ENCODE peak calls at places on chromosomes 3 and 15, in five cellular contexts. J is Peyer's patch, O is GM13976, G is stomach, R is thoracic aorta. A is an unnamed sample.

GRCh38 chr3:114272271-114272670 is 21.6 kb upstream of the TIGIT start:
- DNase-seq in R (no peak), J (no peak), G (no peak), O (no peak), A (no peak)

GRCh38 chr3:134087046-134087974 is 57.6 kb upstream of the SLCO2A1 start:
- DNase-seq in R (no peak), J (no peak), O (no peak), G (no peak), A (no peak)

GRCh38 chr3:57164217-57164605 is 942 bp downstream of the IL17RD start:
- DNase-seq in J (no peak), R (no peak), O (peak), G (peak), A (peak)

GRCh38 chr15:33292718-33293307 is 18.0 kb upstream of the RYR3 start:
- DNase-seq in R (no peak), G (peak), J (no peak), O (peak), A (no peak)

GRCh38 chr3:107794664-107795443 is 272.1 kb downstream of the BBX start:
- DNase-seq in G (no peak), R (no peak), O (no peak), J (no peak), A (no peak)

GRCh38 chr15:100737214-100737613 is 134.8 kb downstream of the ASB7 start:
- DNase-seq in O (no peak), R (no peak), J (no peak), G (no peak), A (no peak)

GRCh38 chr3:24365168-24365567 is 129.5 kb downstream of the THRB start:
- DNase-seq in G (peak), O (no peak), J (no peak), R (peak), A (no peak)

GRCh38 chr3:141276398-141276797 is 44.8 kb downstream of the PXYLP1 start:
- DNase-seq in J (no peak), O (no peak), G (no peak), R (no peak), A (no peak)

GRCh38 chr3:105752791-105753415 is 115.9 kb downstream of the CBLB start:
- DNase-seq in G (no peak), O (no peak), R (no peak), J (peak), A (no peak)

GRCh38 chr15:71705151-71705550 is 105.2 kb upstream of the NR2E3 start:
- DNase-seq in J (no peak), G (no peak), O (no peak), R (no peak), A (no peak)

GRCh38 chr3:160448845-160449659 is 534 bp downstream of the TRIM59 start:
- DNase-seq in G (no peak), O (peak), R (no peak), J (no peak), A (no peak)

GRCh38 chr3:64327039-64327804 is 102.0 kb upstream of the PRICKLE2 start:
- DNase-seq in R (no peak), G (no peak), J (no peak), O (no peak), A (no peak)

GRCh38 chr3:156792114-156792513 is 34.0 kb upstream of the LEKR1 start:
- DNase-seq in R (no peak), J (no peak), G (no peak), O (no peak), A (no peak)

GRCh38 chr3:52202384-52203077 is 4.6 kb downstream of the ALAS1 start:
- DNase-seq in G (no peak), R (no peak), J (no peak), O (no peak), A (no peak)

GRCh38 chr3:138344754-138345153 is 3.6 kb upstream of the MRAS start:
- DNase-seq in G (peak), J (no peak), O (no peak), R (no peak), A (no peak)

GRCh38 chr3:148873928-148874326 is 8.8 kb downstream of the CPA3 start:
- DNase-seq in G (no peak), O (no peak), R (no peak), J (no peak), A (no peak)

GRCh38 chr15:85810075-85810474 is 15.3 kb upstream of the KLHL25 start:
- DNase-seq in G (no peak), O (no peak), J (no peak), R (no peak), A (no peak)

GRCh38 chr3:66442254-66443249 is 58.3 kb downstream of the LRIG1 start:
- DNase-seq in G (peak), J (no peak), R (no peak), O (no peak), A (no peak)

GRCh38 chr15:31365655-31366127 is 39.1 kb downstream of the KLF13 start:
- DNase-seq in R (peak), O (peak), G (peak), J (peak), A (peak)
- TF ChIP-seq CTCF in R (peak), O (peak), G (peak), J (peak), A (no peak)

GRCh38 chr15:42578984-42579537 is 3.7 kb downstream of the STARD9 start:
- DNase-seq in J (no peak), R (no peak), O (no peak), G (no peak), A (no peak)

GRCh38 chr15:42577514-42578031 is 2.2 kb downstream of the STARD9 start:
- DNase-seq in R (no peak), G (no peak), O (peak), J (no peak), A (no peak)

GRCh38 chr15:42584031-42584765 is 8.8 kb downstream of the STARD9 start:
- DNase-seq in R (no peak), G (no peak), O (no peak), J (no peak), A (no peak)

GRCh38 chr15:42582569-42583235 is 7.3 kb downstream of the STARD9 start:
- DNase-seq in J (no peak), O (no peak), R (no peak), G (no peak), A (no peak)

GRCh38 chr15:42581272-42581730 is 5.9 kb downstream of the STARD9 start:
- DNase-seq in J (peak), R (peak), G (peak), O (peak), A (peak)
- TF ChIP-seq CTCF in J (no peak), R (no peak), G (no peak), O (no peak), A (no peak)

GRCh38 chr3:35486295-35486694 is 153.0 kb upstream of the ARPP21 start:
- DNase-seq in O (no peak), J (no peak), G (no peak), R (no peak), A (no peak)
- TF ChIP-seq CTCF in O (no peak), J (no peak), G (no peak), R (no peak), A (no peak)

GRCh38 chr3:12822725-12823373 is 18.5 kb downstream of the RPL32 start:
- DNase-seq in J (no peak), G (no peak), O (no peak), R (no peak), A (no peak)
- TF ChIP-seq CTCF in J (peak), G (no peak), O (no peak), R (no peak), A (no peak)

DNA sequence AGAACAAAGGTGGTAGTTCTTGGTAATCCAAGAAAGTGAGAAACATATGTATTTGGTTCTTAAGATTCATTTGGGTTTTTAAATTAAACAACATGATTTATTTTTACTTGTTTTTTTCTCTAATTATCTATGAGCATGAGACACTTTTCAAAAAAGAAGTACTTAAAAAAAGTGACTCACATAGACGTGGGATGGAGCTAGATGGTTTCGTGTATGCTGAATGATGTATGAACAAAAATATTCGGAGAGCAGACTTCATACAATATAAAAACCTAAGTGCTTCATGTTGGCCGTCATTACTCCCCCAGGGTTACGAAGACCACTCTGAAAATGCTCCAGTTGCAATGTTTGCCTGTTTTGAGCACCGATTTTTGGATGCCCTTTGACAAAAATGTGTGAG is 91.0 kb downstream of the RORA start:
- DNase-seq in J (no peak), R (no peak), O (no peak), G (no peak), A (no peak)
- TF ChIP-seq CTCF in J (no peak), R (no peak), O (no peak), G (no peak), A (no peak)

A was measured in activated B cell treated with CpG ODN at 0.5 μM for 24 hours.